ENCODE peak calls at places on chromosomes 1 and 21, in eight cellular contexts. One of them, this sample, is unnamed.

GRCh38 chr1:203290261-203291089 is 14.8 kb upstream of the BTG2 start:
- DNase-seq in T-cell: peak
- DNase-seq in stromal cell of bone marrow: no peak
- DNase-seq in bronchial epithelial cell: peak
- DNase-seq in NCI-H446: peak
- DNase-seq in GM12864: peak
- DNase-seq in CD8-positive, alpha-beta memory T cell: peak
- DNase-seq in fibroblast of pulmonary artery: peak
- DNase-seq in this sample: no peak

GRCh38 chr1:54069792-54070548 is 16.6 kb downstream of the TCEANC2 start:
- DNase-seq in T-cell: no peak
- DNase-seq in stromal cell of bone marrow: no peak
- DNase-seq in bronchial epithelial cell: peak
- DNase-seq in NCI-H446: peak
- DNase-seq in GM12864: no peak
- DNase-seq in CD8-positive, alpha-beta memory T cell: peak
- DNase-seq in fibroblast of pulmonary artery: peak
- DNase-seq in this sample: peak

GRCh38 chr1:8120693-8121260 is 94.7 kb upstream of the ERRFI1 start:
- DNase-seq in T-cell: no peak
- DNase-seq in stromal cell of bone marrow: no peak
- DNase-seq in bronchial epithelial cell: peak
- DNase-seq in NCI-H446: no peak
- DNase-seq in GM12864: no peak
- DNase-seq in CD8-positive, alpha-beta memory T cell: no peak
- DNase-seq in fibroblast of pulmonary artery: peak
- DNase-seq in this sample: no peak

GRCh38 chr1:201894343-201895119 is 5.8 kb downstream of the SHISA4 start:
- DNase-seq in T-cell: no peak
- DNase-seq in stromal cell of bone marrow: no peak
- DNase-seq in bronchial epithelial cell: no peak
- DNase-seq in NCI-H446: no peak
- DNase-seq in GM12864: no peak
- DNase-seq in CD8-positive, alpha-beta memory T cell: no peak
- DNase-seq in fibroblast of pulmonary artery: no peak
- DNase-seq in this sample: no peak

GRCh38 chr1:208593306-208594006 is 349.3 kb upstream of the PLXNA2 start:
- DNase-seq in T-cell: no peak
- DNase-seq in stromal cell of bone marrow: no peak
- DNase-seq in bronchial epithelial cell: no peak
- DNase-seq in NCI-H446: no peak
- DNase-seq in GM12864: no peak
- DNase-seq in CD8-positive, alpha-beta memory T cell: no peak
- DNase-seq in fibroblast of pulmonary artery: no peak
- DNase-seq in this sample: no peak

GRCh38 chr1:150257624-150258274 is at the start of gene CA14:
- DNase-seq in T-cell: no peak
- DNase-seq in stromal cell of bone marrow: no peak
- DNase-seq in bronchial epithelial cell: no peak
- DNase-seq in NCI-H446: peak
- DNase-seq in GM12864: no peak
- DNase-seq in CD8-positive, alpha-beta memory T cell: no peak
- DNase-seq in fibroblast of pulmonary artery: no peak
- DNase-seq in this sample: no peak

GRCh38 chr1:225710804-225711203 is 57.9 kb upstream of the ENAH start:
- DNase-seq in T-cell: no peak
- DNase-seq in stromal cell of bone marrow: peak
- DNase-seq in bronchial epithelial cell: peak
- DNase-seq in NCI-H446: no peak
- DNase-seq in GM12864: no peak
- DNase-seq in CD8-positive, alpha-beta memory T cell: no peak
- DNase-seq in fibroblast of pulmonary artery: peak
- DNase-seq in this sample: peak

GRCh38 chr1:98422821-98423220 is 238.7 kb upstream of the SNX7 start:
- DNase-seq in T-cell: no peak
- DNase-seq in stromal cell of bone marrow: no peak
- DNase-seq in bronchial epithelial cell: no peak
- DNase-seq in NCI-H446: no peak
- DNase-seq in GM12864: no peak
- DNase-seq in CD8-positive, alpha-beta memory T cell: no peak
- DNase-seq in fibroblast of pulmonary artery: no peak
- DNase-seq in this sample: no peak

GRCh38 chr1:27057389-27057788 is 44.7 kb upstream of the TENT5B start:
- DNase-seq in T-cell: no peak
- DNase-seq in stromal cell of bone marrow: no peak
- DNase-seq in bronchial epithelial cell: no peak
- DNase-seq in NCI-H446: no peak
- DNase-seq in GM12864: no peak
- DNase-seq in CD8-positive, alpha-beta memory T cell: no peak
- DNase-seq in fibroblast of pulmonary artery: no peak
- DNase-seq in this sample: no peak

GRCh38 chr1:154896811-154897286 is 26.8 kb upstream of the KCNN3 start:
- DNase-seq in T-cell: no peak
- DNase-seq in stromal cell of bone marrow: no peak
- DNase-seq in bronchial epithelial cell: no peak
- DNase-seq in NCI-H446: no peak
- DNase-seq in GM12864: no peak
- DNase-seq in CD8-positive, alpha-beta memory T cell: no peak
- DNase-seq in fibroblast of pulmonary artery: no peak
- DNase-seq in this sample: no peak

GRCh38 chr1:115679141-115679611 is 37.4 kb downstream of the VANGL1 start:
- DNase-seq in T-cell: no peak
- DNase-seq in stromal cell of bone marrow: peak
- DNase-seq in bronchial epithelial cell: peak
- DNase-seq in NCI-H446: peak
- DNase-seq in GM12864: no peak
- DNase-seq in CD8-positive, alpha-beta memory T cell: no peak
- DNase-seq in fibroblast of pulmonary artery: peak
- DNase-seq in this sample: peak

GRCh38 chr1:26696645-26697440 is 1.0 kb downstream of the ARID1A start:
- DNase-seq in T-cell: peak
- DNase-seq in stromal cell of bone marrow: no peak
- DNase-seq in bronchial epithelial cell: no peak
- DNase-seq in NCI-H446: peak
- DNase-seq in GM12864: no peak
- DNase-seq in CD8-positive, alpha-beta memory T cell: peak
- DNase-seq in fibroblast of pulmonary artery: no peak
- DNase-seq in this sample: no peak

GRCh38 chr1:35210306-35211112 is 17.6 kb upstream of the SFPQ start:
- DNase-seq in T-cell: no peak
- DNase-seq in stromal cell of bone marrow: no peak
- DNase-seq in bronchial epithelial cell: no peak
- DNase-seq in NCI-H446: no peak
- DNase-seq in GM12864: no peak
- DNase-seq in CD8-positive, alpha-beta memory T cell: no peak
- DNase-seq in fibroblast of pulmonary artery: no peak
- DNase-seq in this sample: no peak

GRCh38 chr1:903721-904270 is 19.9 kb upstream of the SAMD11 start:
- DNase-seq in T-cell: no peak
- DNase-seq in stromal cell of bone marrow: no peak
- DNase-seq in bronchial epithelial cell: no peak
- DNase-seq in NCI-H446: no peak
- DNase-seq in GM12864: no peak
- DNase-seq in CD8-positive, alpha-beta memory T cell: no peak
- DNase-seq in fibroblast of pulmonary artery: no peak
- DNase-seq in this sample: no peak

GRCh38 chr1:97457446-97458089 is 463.3 kb downstream of the DPYD start:
- DNase-seq in T-cell: no peak
- DNase-seq in stromal cell of bone marrow: no peak
- DNase-seq in bronchial epithelial cell: no peak
- DNase-seq in NCI-H446: no peak
- DNase-seq in GM12864: no peak
- DNase-seq in CD8-positive, alpha-beta memory T cell: no peak
- DNase-seq in fibroblast of pulmonary artery: no peak
- DNase-seq in this sample: no peak

GRCh38 chr21:17640821-17641220 is 28.1 kb upstream of the BTG3 start:
- DNase-seq in T-cell: no peak
- DNase-seq in stromal cell of bone marrow: no peak
- DNase-seq in bronchial epithelial cell: no peak
- DNase-seq in NCI-H446: no peak
- DNase-seq in GM12864: no peak
- DNase-seq in CD8-positive, alpha-beta memory T cell: no peak
- DNase-seq in fibroblast of pulmonary artery: no peak
- DNase-seq in this sample: no peak

GRCh38 chr1:113809651-113810602 is 2.3 kb downstream of the RSBN1 start:
- DNase-seq in T-cell: no peak
- DNase-seq in stromal cell of bone marrow: no peak
- DNase-seq in bronchial epithelial cell: no peak
- DNase-seq in NCI-H446: no peak
- DNase-seq in GM12864: no peak
- DNase-seq in CD8-positive, alpha-beta memory T cell: no peak
- DNase-seq in fibroblast of pulmonary artery: no peak
- DNase-seq in this sample: no peak

GRCh38 chr1:36154765-36155559 is 998 bp upstream of the MAP7D1 start:
- DNase-seq in T-cell: no peak
- DNase-seq in stromal cell of bone marrow: no peak
- DNase-seq in bronchial epithelial cell: no peak
- DNase-seq in NCI-H446: peak
- DNase-seq in GM12864: no peak
- DNase-seq in CD8-positive, alpha-beta memory T cell: no peak
- DNase-seq in fibroblast of pulmonary artery: no peak
- DNase-seq in this sample: peak

GRCh38 chr1:36703526-36704208 is 221.0 kb upstream of the CSF3R start:
- DNase-seq in T-cell: peak
- DNase-seq in stromal cell of bone marrow: peak
- DNase-seq in bronchial epithelial cell: peak
- DNase-seq in NCI-H446: peak
- DNase-seq in GM12864: peak
- DNase-seq in CD8-positive, alpha-beta memory T cell: peak
- DNase-seq in fibroblast of pulmonary artery: peak
- DNase-seq in this sample: peak

GRCh38 chr1:8351693-8352470 is 34.0 kb downstream of the SLC45A1 start:
- DNase-seq in T-cell: no peak
- DNase-seq in stromal cell of bone marrow: no peak
- DNase-seq in bronchial epithelial cell: peak
- DNase-seq in NCI-H446: no peak
- DNase-seq in GM12864: no peak
- DNase-seq in CD8-positive, alpha-beta memory T cell: no peak
- DNase-seq in fibroblast of pulmonary artery: no peak
- DNase-seq in this sample: no peak

GRCh38 chr1:98373055-98373454 is 288.5 kb upstream of the SNX7 start:
- DNase-seq in T-cell: no peak
- DNase-seq in stromal cell of bone marrow: no peak
- DNase-seq in bronchial epithelial cell: no peak
- DNase-seq in NCI-H446: no peak
- DNase-seq in GM12864: no peak
- DNase-seq in CD8-positive, alpha-beta memory T cell: no peak
- DNase-seq in fibroblast of pulmonary artery: no peak
- DNase-seq in this sample: no peak

GRCh38 chr1:18606443-18607288 is 24.0 kb upstream of the PAX7 start:
- DNase-seq in T-cell: no peak
- DNase-seq in stromal cell of bone marrow: no peak
- DNase-seq in bronchial epithelial cell: no peak
- DNase-seq in NCI-H446: no peak
- DNase-seq in GM12864: no peak
- DNase-seq in CD8-positive, alpha-beta memory T cell: no peak
- DNase-seq in fibroblast of pulmonary artery: no peak
- DNase-seq in this sample: no peak

This sample was measured in NCI-H226.